ENCODE peak calls at places on chromosomes 2 and 18, in four cellular contexts. B is Karpas-422, K is left lung, U is tibial nerve. L is an unnamed sample.

GRCh38 chr2:66888791-66889631 is 454.1 kb downstream of the MEIS1 start:
- DNase-seq in K (peak; percentile 33), U (no peak), B (no peak), L (no peak)

GRCh38 chr2:98917031-98917459 is 19.0 kb downstream of the CRACDL start:
- DNase-seq in B (no peak), K (no peak), U (no peak), L (no peak)

GRCh38 chr18:11251229-11251890 is 102.0 kb upstream of the PIEZO2 start:
- DNase-seq in K (peak; percentile 64), U (no peak), B (no peak), L (peak; percentile 81)

GRCh38 chr18:69895081-69896047 is 52.3 kb downstream of the CD226 start:
- DNase-seq in U (no peak), B (no peak), K (no peak), L (no peak)

GRCh38 chr2:147026664-147027278 is 818.1 kb upstream of the ACVR2A start:
- DNase-seq in U (no peak), B (no peak), K (no peak), L (no peak)

GRCh38 chr2:33134086-33134763 is 187.5 kb downstream of the LTBP1 start:
- DNase-seq in U (peak; percentile 45), B (no peak), K (peak; percentile 48), L (peak; percentile 77)

GRCh38 chr2:201733544-201733943 is 35.1 kb upstream of the MPP4 start:
- DNase-seq in K (no peak), U (no peak), B (no peak), L (no peak)

GRCh38 chr2:127175821-127176354 is 44.2 kb downstream of the CYP27C1 start:
- DNase-seq in B (no peak), U (peak; percentile 24), K (no peak), L (no peak)

GRCh38 chr2:222142027-222142426 is 156.8 kb downstream of the PAX3 start:
- DNase-seq in U (no peak), K (no peak), B (no peak), L (no peak)

GRCh38 chr2:47218066-47218581 is 63.0 kb upstream of the STPG4 start:
- DNase-seq in U (no peak), K (peak; percentile 39), B (no peak), L (no peak)

GRCh38 chr2:241254904-241255351 is 60.5 kb downstream of the HDLBP start:
- DNase-seq in B (no peak), K (no peak), U (no peak), L (no peak)

GRCh38 chr2:84838434-84839145 is 42.3 kb downstream of the TRABD2A start:
- DNase-seq in B (no peak), K (no peak), U (no peak), L (no peak)

GRCh38 chr2:13884271-13884976 is 748.1 kb upstream of the LRATD1 start:
- DNase-seq in U (no peak), B (no peak), K (no peak), L (no peak)

GRCh38 chr18:32018331-32019250 is at the start of gene RNF125:
- DNase-seq in K (peak; percentile 85), U (peak; percentile 46), B (no peak), L (peak; percentile 91)

GRCh38 chr18:46283268-46283667 is 179.1 kb downstream of the HAUS1 start:
- DNase-seq in B (no peak), U (no peak), K (no peak), L (no peak)

GRCh38 chr2:133760366-133760765 is 192.1 kb upstream of the NCKAP5 start:
- DNase-seq in K (no peak), B (no peak), U (no peak), L (no peak)

GRCh38 chr2:162749456-162749855 is 89.1 kb downstream of the KCNH7 start:
- DNase-seq in U (no peak), K (no peak), B (no peak), L (no peak)

GRCh38 chr2:119111115-119111975 is 47.2 kb downstream of the C1QL2 start:
- DNase-seq in U (no peak), K (no peak), B (no peak), L (no peak)

GRCh38 chr2:99680946-99681345 is 191.1 kb upstream of the REV1 start:
- DNase-seq in K (no peak), U (no peak), B (no peak), L (no peak)

GRCh38 chr2:201203916-201204654 is 21.1 kb downstream of the CASP10 start:
- DNase-seq in U (no peak), B (no peak), K (no peak), L (no peak)

GRCh38 chr2:236380051-236380612 is 115.9 kb upstream of the ASB18 start:
- DNase-seq in K (no peak), B (no peak), U (no peak), L (no peak)

GRCh38 chr2:236376566-236377244 is 112.5 kb upstream of the ASB18 start:
- DNase-seq in K (no peak), B (no peak), U (no peak), L (no peak)

GRCh38 chr2:236378851-236379250 is 114.6 kb upstream of the ASB18 start:
- DNase-seq in K (no peak), U (no peak), B (no peak), L (no peak)

GRCh38 chr2:236371010-236371409 is 106.8 kb upstream of the ASB18 start:
- DNase-seq in U (no peak), B (no peak), K (no peak), L (no peak)

DNA sequence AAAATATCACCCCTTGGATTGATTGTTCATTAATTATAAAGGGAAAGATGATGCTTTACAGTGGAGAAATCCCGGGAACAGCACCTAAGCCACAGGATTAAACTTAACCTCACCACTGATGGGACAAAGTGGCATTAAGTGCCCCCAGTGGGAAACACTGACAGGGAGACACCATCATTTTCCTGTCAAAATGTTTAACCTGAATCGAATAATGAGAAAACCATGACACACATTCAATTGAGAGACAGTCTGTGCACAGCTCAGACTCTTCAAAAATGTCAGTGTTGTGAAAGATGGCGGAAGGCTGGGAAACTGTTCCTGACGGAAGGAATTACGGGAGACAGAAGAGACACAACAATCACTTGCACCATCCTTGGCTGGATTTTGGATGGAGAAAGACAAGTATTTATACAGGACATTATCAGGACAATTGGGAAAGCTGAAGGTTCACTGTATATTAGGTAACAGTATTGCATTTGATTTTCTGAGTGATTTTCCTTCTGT is 111.8 kb upstream of the ASB18 start:
- DNase-seq in K (no peak), U (no peak), B (no peak), L (no peak)
- H3K27ac ChIP-seq in K (no peak overlapping the region), U (no peak overlapping the region), B (no peak overlapping the region), L (no peak overlapping the region)

DNA sequence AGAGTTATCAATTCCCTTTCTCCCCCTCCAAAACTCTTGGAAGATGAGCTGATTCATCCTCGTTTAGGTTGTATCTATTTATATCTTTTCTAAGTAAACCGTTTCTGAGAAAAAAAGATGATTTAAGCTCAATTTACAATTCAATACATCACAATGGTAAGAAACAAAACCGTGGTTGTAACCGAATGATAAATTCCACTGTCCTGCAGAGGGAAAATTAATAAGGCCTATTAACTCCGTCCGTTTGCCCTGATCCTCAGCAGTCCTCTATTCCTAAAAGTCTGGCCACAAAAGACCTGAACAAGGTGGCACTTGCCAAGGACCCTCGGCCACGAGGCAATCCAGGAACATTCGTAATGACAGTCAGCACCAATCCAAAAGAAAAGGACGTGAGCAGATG is 286.2 kb downstream of the TCF4 start:
- DNase-seq in B (no peak), U (no peak), K (no peak), L (no peak)
- H3K9me3 ChIP-seq in B (no peaks in the 10 kb centered on the region), U (no peaks in the 10 kb centered on the region), K (no peaks in the 10 kb centered on the region), L (no peaks in the 10 kb centered on the region)

GRCh38 chr2:80148906-80149305 is 155.6 kb downstream of the LRRTM1 start:
- DNase-seq in B (no peak), U (no peak), K (no peak), L (no peak)

GRCh38 chr2:80151248-80151647 is 153.3 kb downstream of the LRRTM1 start:
- DNase-seq in B (no peak), U (no peak), K (no peak), L (no peak)

GRCh38 chr2:80149991-80150390 is 154.6 kb downstream of the LRRTM1 start:
- DNase-seq in K (no peak), U (no peak), B (no peak), L (no peak)

GRCh38 chr2:80145499-80145898 is 159.1 kb downstream of the LRRTM1 start:
- DNase-seq in K (no peak), B (no peak), U (no peak), L (no peak)

GRCh38 chr2:80147690-80148089 is 156.9 kb downstream of the LRRTM1 start:
- DNase-seq in K (no peak), U (no peak), B (no peak), L (no peak)
- H3K4me3 ChIP-seq in K (no peak overlapping the region), U (no peak overlapping the region), B (no peak overlapping the region), L (no peak overlapping the region)

DNA sequence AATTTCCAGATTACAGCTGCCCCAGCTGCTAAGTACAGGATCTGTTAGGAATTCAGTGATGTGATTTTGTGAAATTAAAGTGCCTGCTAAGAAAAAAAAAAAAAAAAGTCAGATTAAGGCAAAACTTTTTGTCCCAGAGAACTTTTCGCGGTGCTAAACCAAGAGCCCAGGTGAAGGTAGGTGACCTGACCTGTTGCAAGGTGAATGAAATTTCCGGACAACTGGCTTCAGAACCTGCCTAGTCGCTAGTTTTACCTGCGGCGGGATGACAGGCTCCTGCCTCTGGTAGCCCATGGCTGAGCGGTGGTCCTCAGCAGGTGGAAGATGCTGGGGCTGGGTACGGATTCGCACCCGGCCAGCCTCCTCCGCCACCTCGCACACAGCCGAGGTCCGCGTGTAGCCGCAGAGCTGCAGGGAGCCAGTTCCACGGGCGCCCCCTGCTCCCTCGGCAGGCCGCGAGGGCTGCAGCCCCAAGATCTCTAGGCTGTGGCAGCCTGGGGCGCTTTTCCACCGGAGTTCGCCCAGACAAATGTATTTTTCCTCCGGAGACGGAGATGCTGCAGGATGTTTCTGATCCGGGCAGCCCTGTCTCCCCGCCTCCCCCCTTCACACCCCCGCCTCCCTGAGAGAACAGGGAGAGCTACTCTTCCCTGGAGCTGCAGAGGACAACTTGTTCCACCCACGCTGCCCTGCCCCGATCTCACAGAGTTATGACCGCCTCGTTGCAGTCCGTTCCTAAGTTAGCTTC is at the start of gene SLC38A11:
- DNase-seq in B (no peak), U (no peak), K (no peak), L (peak; percentile 79)
- H3K27ac ChIP-seq in B (no peak within 1 kb of the TSS), U (no peak within 1 kb of the TSS), K (no peak within 1 kb of the TSS), L (no peak within 1 kb of the TSS)